ENCODE peak calls at places on chromosomes 13 and 19, in seven cellular contexts. G, Y, V, E, X, Z and T are unnamed samples.

GRCh38 chr13:110799246-110800236 is 86.0 kb downstream of the ING1 start:
- DNase-seq in G (no peak), Y (peak; percentile 75), V (no peak), E (no peak), X (no peak), Z (no peak), T (no peak)

GRCh38 chr19:12333162-12334159 is at the start of gene ZNF563:
- DNase-seq in G (peak; percentile 94), Y (peak; percentile 98), V (peak; percentile 98), E (peak; percentile 92), X (peak; percentile 98), Z (peak; percentile 96), T (peak; percentile 93)

GRCh38 chr13:110812111-110812868 is 98.8 kb downstream of the ING1 start:
- DNase-seq in G (no peak), Y (no peak), V (no peak), E (peak; percentile 1), X (no peak), Z (no peak), T (no peak)

GRCh38 chr13:114235697-114236096 is 1.0 kb downstream of the CDC16 start:
- DNase-seq in G (no peak), Y (no peak), V (peak; percentile 4), E (no peak), X (no peak), Z (no peak), T (no peak)

GRCh38 chr19:22261596-22261995 is 24.6 kb upstream of the ZNF729 start:
- DNase-seq in G (no peak), Y (no peak), V (no peak), E (no peak), X (no peak), Z (no peak), T (no peak)

GRCh38 chr13:108470921-108471320 is 158.5 kb upstream of the MYO16 start:
- DNase-seq in G (no peak), Y (no peak), V (no peak), E (no peak), X (no peak), Z (no peak), T (no peak)

GRCh38 chr19:39199025-39199424 is 2.3 kb downstream of the NCCRP1 start:
- DNase-seq in G (peak; percentile 66), Y (no peak), V (no peak), E (no peak), X (peak; percentile 95), Z (no peak), T (no peak)

GRCh38 chr19:33143897-33144405 is 12.0 kb downstream of the WDR88 start:
- DNase-seq in G (peak; percentile 88), Y (peak; percentile 73), V (peak; percentile 62), E (peak; percentile 33), X (peak; percentile 67), Z (peak; percentile 48), T (peak; percentile 41)

GRCh38 chr19:13026478-13026999 is 31.3 kb downstream of the NFIX start:
- DNase-seq in G (no peak), Y (no peak), V (peak; percentile 68), E (no peak), X (peak; percentile 70), Z (no peak), T (no peak)

GRCh38 chr13:25840931-25841330 is 210.9 kb downstream of the SHISA2 start:
- DNase-seq in G (no peak), Y (no peak), V (peak; percentile 3), E (peak; percentile 18), X (no peak), Z (no peak), T (no peak)

GRCh38 chr13:40355126-40355719 is 311.2 kb downstream of the FOXO1 start:
- DNase-seq in G (no peak), Y (no peak), V (no peak), E (peak; percentile 8), X (no peak), Z (no peak), T (no peak)

GRCh38 chr13:95858286-95859075 is 181.5 kb downstream of the DNAJC3 start:
- DNase-seq in G (no peak), Y (no peak), V (peak; percentile 7), E (no peak), X (no peak), Z (no peak), T (no peak)

GRCh38 chr13:67285611-67286010 is 55.5 kb upstream of the PCDH9 start:
- DNase-seq in G (no peak), Y (no peak), V (no peak), E (no peak), X (no peak), Z (no peak), T (no peak)

GRCh38 chr13:80050252-80050651 is 290.7 kb downstream of the SPRY2 start:
- DNase-seq in G (no peak), Y (no peak), V (no peak), E (no peak), X (no peak), Z (no peak), T (no peak)

GRCh38 chr19:35313614-35314013 is 15.4 kb upstream of the CD22 start:
- DNase-seq in G (no peak), Y (no peak), V (peak; percentile 54), E (no peak), X (no peak), Z (peak; percentile 87), T (no peak)
- H3K4me1 ChIP-seq in G (no peaks in the 10 kb centered on the region), Y (peaks cover 3% of the 10 kb centered on the region), V (peaks cover 3% of the 10 kb centered on the region), E (no peaks in the 10 kb centered on the region), X (peaks cover 15% of the 10 kb centered on the region), Z (peaks cover 88% of the 10 kb centered on the region), T (no peaks in the 10 kb centered on the region)

GRCh38 chr19:49425178-49425577 is at the start of gene GFY:
- DNase-seq in G (no peak), Y (no peak), V (no peak), E (no peak), X (no peak), Z (no peak), T (no peak)

GRCh38 chr19:49423278-49423984 is at the start of gene PTH2:
- DNase-seq in G (no peak), Y (no peak), V (no peak), E (no peak), X (no peak), Z (no peak), T (no peak)

GRCh38 chr19:49422407-49423277 is 599 bp downstream of the PTH2 start:
- DNase-seq in G (peak; percentile 85), Y (no peak), V (no peak), E (peak; percentile 31), X (peak; percentile 36), Z (no peak), T (peak; percentile 27)

GRCh38 chr19:49421878-49422202 is 1.4 kb downstream of the PTH2 start:
- DNase-seq in G (no peak), Y (no peak), V (no peak), E (no peak), X (no peak), Z (no peak), T (no peak)

GRCh38 chr19:49423985-49424303 is 703 bp upstream of the PTH2 start:
- DNase-seq in G (no peak), Y (no peak), V (no peak), E (no peak), X (no peak), Z (no peak), T (no peak)
- H3K27me3 ChIP-seq in G (peaks cover 99% of the 10 kb centered on the region), Y (peaks cover 100% of the 10 kb centered on the region), V (peaks cover 98% of the 10 kb centered on the region), E (peaks cover 97% of the 10 kb centered on the region), X (peaks cover 56% of the 10 kb centered on the region), Z (peaks cover 98% of the 10 kb centered on the region), T (peaks cover 82% of the 10 kb centered on the region)

GRCh38 chr19:5067666-5068065 is 98.8 kb downstream of the KDM4B start:
- DNase-seq in G (no peak), Y (no peak), V (no peak), E (no peak), X (no peak), Z (no peak), T (no peak)
- H3K27ac ChIP-seq in G (no peak overlapping the region), Y (no peak overlapping the region), V (no peak overlapping the region), E (no peak overlapping the region), X (no peak overlapping the region), Z (no peak overlapping the region), T (no peak overlapping the region)

GRCh38 chr19:36638862-36639510 is 27.7 kb downstream of the ZNF461 start:
- DNase-seq in G (no peak), Y (no peak), V (no peak), E (no peak), X (no peak), Z (no peak), T (no peak)
- H3K4me1 ChIP-seq in G (no peaks in the 10 kb centered on the region), Y (no peaks in the 10 kb centered on the region), V (no peaks in the 10 kb centered on the region), E (no peaks in the 10 kb centered on the region), X (no peaks in the 10 kb centered on the region), Z (no peaks in the 10 kb centered on the region), T (no peaks in the 10 kb centered on the region)

DNA sequence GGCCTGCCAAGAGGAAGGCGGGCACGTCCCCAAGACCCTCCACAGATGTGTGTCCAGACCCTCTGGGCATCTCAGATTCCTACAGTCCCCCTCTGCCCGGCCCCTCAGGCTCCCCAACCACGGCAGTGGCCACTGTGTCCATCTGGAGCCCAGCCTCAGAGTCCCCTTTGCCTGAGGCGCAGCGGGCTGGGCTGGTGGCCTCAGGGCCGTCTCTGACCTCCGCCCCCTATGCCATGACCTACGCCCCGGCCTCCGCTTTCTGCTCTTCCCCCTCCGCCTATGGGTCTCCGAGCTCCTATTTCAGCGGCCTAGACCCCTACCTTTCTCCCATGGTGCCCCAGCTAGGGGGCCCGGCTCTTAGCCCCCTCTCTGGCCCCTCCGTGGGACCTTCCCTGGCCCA is 17.7 kb downstream of the CRX start:
- DNase-seq in G (no peak), Y (no peak), V (no peak), E (no peak), X (no peak), Z (no peak), T (no peak)
- H3K27me3 ChIP-seq in G (peaks cover 50% of the 10 kb centered on the region), Y (peaks cover 34% of the 10 kb centered on the region), V (no peaks in the 10 kb centered on the region), E (no peaks in the 10 kb centered on the region), X (no peaks in the 10 kb centered on the region), Z (peaks cover 49% of the 10 kb centered on the region), T (no peaks in the 10 kb centered on the region)

DNA sequence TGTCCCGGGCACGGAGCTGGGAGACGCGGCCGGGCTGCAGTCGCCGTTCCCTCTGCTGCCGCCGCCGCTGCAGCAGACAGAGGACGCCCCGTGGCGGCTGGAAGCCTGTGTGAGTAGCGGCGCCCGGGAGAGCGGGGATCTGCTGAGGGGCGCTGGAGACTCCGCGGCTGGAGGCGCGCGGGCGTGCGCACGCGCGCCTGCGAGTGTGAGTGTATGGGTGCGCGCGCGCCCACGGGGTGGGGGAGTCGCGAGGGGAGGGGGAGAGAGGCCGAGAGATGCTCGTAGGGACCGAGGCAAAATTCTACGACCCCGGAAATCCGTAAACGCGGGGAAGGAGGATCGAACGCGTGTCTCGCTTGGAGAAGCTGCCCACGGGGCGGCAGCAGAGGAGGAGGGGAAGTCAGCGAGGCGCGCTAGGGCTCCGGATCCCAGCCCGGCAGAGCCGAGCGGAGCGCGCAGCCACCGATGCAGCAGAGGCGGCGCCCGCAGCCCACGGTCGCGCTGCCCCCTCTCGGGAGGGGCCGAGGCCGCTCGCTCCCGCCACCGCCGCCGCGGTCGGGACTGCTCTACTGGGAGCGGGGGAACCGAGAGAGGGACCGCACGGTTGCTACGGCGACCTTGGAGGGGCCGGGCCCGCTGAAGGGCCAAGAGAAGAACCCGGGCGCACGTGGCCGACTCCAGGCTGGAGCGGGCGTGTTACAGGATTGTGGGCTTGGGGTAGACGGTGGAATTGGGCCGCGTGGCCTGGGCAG is at the start of gene ENOX1:
- DNase-seq in G (peak; percentile 92), Y (peak; percentile 65), V (peak; percentile 47), E (peak; percentile 70), X (peak; percentile 51), Z (peak; percentile 32), T (no peak)
- H3K27ac ChIP-seq in G (peak within 1 kb of the TSS; percentile 47), Y (peak within 1 kb of the TSS; percentile 29), V (no peak within 1 kb of the TSS), E (peak within 1 kb of the TSS; percentile 2), X (peak within 1 kb of the TSS; percentile 58), Z (no peak within 1 kb of the TSS), T (no peak within 1 kb of the TSS)